ENCODE peak calls at places on chromosomes 4 and X, in eight cellular contexts. J is AG10803; N is mammary epithelial cell; C is AG09309; I is CD8-positive, alpha-beta memory T cell; V is upper lobe of right lung; Z is BE2C; K is CD8-positive, alpha-beta T cell. U is an unnamed sample.
A peak's percentile ranks its signal among the peaks of the same experiment; 100 is the strongest.

GRCh38 chr4:12041828-12042227 is 613.1 kb upstream of the HS3ST1 start:
- DNase-seq in Z (no peak), V (no peak), C (no peak), K (no peak), I (no peak), J (no peak), N (peak; percentile 1), U (no peak)

GRCh38 chrX:131213400-131213799 is 75.7 kb downstream of the IGSF1 start:
- DNase-seq in V (no peak), C (no peak), N (no peak), Z (no peak), K (no peak), I (no peak), J (no peak), U (no peak)

GRCh38 chr4:110270492-110271197 is 72.2 kb upstream of the ELOVL6 start:
- DNase-seq in N (peak; percentile 29), Z (no peak), I (no peak), C (peak; percentile 41), V (no peak), K (no peak), J (peak; percentile 77), U (peak; percentile 74)

GRCh38 chrX:10884246-10884645 is 226.9 kb upstream of the HCCS start:
- DNase-seq in C (peak; percentile 43), N (no peak), V (no peak), K (no peak), Z (no peak), J (peak; percentile 79), I (no peak), U (peak; percentile 66)

GRCh38 chr4:87025023-87025613 is 90.3 kb downstream of the AFF1 start:
- DNase-seq in J (no peak), Z (no peak), C (no peak), V (no peak), N (no peak), I (no peak), K (no peak), U (no peak)

GRCh38 chr4:3235030-3235345 is 14.0 kb upstream of the MSANTD1 start:
- DNase-seq in N (no peak), Z (no peak), C (no peak), K (no peak), J (no peak), V (no peak), I (no peak), U (no peak)

GRCh38 chr4:169612869-169613859 is 781 bp upstream of the NEK1 start:
- DNase-seq in K (peak; percentile 54), J (peak; percentile 70), Z (peak; percentile 77), V (peak; percentile 80), N (peak; percentile 71), C (peak; percentile 45), I (peak; percentile 54), U (peak; percentile 88)

GRCh38 chr4:153115322-153116100 is 88.7 kb upstream of the TRIM2 start:
- DNase-seq in V (no peak), C (peak; percentile 46), I (peak; percentile 42), N (peak; percentile 82), Z (no peak), K (peak; percentile 41), J (peak; percentile 77), U (peak; percentile 77)

GRCh38 chr4:89914609-89915008 is 20.0 kb downstream of the MMRN1 start:
- DNase-seq in V (no peak), K (no peak), N (no peak), C (no peak), J (no peak), I (no peak), Z (no peak), U (no peak)

GRCh38 chr4:23851455-23851854 is 38.4 kb downstream of the PPARGC1A start:
- DNase-seq in I (no peak), Z (no peak), V (no peak), K (no peak), J (no peak), C (no peak), N (no peak), U (no peak)

GRCh38 chr4:123877561-123877960 is 481.0 kb downstream of the SPRY1 start:
- DNase-seq in J (no peak), C (no peak), V (no peak), K (no peak), Z (no peak), N (no peak), I (no peak), U (peak; percentile 82)

GRCh38 chr4:25857403-25857802 is 5.4 kb downstream of the SEL1L3 start:
- DNase-seq in K (no peak), I (no peak), Z (no peak), C (no peak), J (no peak), V (no peak), N (no peak), U (peak; percentile 24)

GRCh38 chrX:138711399-138712347 is at the start of gene FGF13:
- DNase-seq in J (no peak), N (no peak), I (no peak), C (no peak), K (no peak), Z (peak; percentile 8), V (peak; percentile 49), U (no peak)

GRCh38 chr4:1628892-1629703 is 55.0 kb downstream of the FAM53A start:
- DNase-seq in V (peak; percentile 84), J (peak; percentile 12), Z (peak; percentile 79), C (no peak), N (peak; percentile 17), I (peak; percentile 58), K (peak; percentile 53), U (peak; percentile 58)

GRCh38 chr4:153242848-153243324 is 38.6 kb downstream of the TRIM2 start:
- DNase-seq in Z (no peak), J (no peak), C (no peak), N (no peak), I (no peak), V (no peak), K (no peak), U (no peak)

GRCh38 chrX:52380993-52381392 is 12.2 kb downstream of the XAGE2 start:
- DNase-seq in V (no peak), I (no peak), N (no peak), Z (no peak), K (no peak), C (no peak), J (no peak), U (no peak)

GRCh38 chrX:112636951-112637541 is 42.7 kb downstream of the LHFPL1 start:
- DNase-seq in K (no peak), V (no peak), J (peak; percentile 95), I (no peak), N (no peak), C (peak; percentile 65), Z (no peak), U (peak; percentile 14)

GRCh38 chr4:6269400-6269650 is 325 bp upstream of the WFS1 start:
- DNase-seq in N (no peak), J (no peak), I (no peak), Z (no peak), K (no peak), V (no peak), C (no peak), U (no peak)

GRCh38 chrX:14832151-14832550 is 40.7 kb downstream of the FANCB start:
- DNase-seq in V (no peak), J (peak; percentile 54), N (no peak), I (no peak), C (no peak), Z (no peak), K (no peak), U (peak; percentile 42)

DNA sequence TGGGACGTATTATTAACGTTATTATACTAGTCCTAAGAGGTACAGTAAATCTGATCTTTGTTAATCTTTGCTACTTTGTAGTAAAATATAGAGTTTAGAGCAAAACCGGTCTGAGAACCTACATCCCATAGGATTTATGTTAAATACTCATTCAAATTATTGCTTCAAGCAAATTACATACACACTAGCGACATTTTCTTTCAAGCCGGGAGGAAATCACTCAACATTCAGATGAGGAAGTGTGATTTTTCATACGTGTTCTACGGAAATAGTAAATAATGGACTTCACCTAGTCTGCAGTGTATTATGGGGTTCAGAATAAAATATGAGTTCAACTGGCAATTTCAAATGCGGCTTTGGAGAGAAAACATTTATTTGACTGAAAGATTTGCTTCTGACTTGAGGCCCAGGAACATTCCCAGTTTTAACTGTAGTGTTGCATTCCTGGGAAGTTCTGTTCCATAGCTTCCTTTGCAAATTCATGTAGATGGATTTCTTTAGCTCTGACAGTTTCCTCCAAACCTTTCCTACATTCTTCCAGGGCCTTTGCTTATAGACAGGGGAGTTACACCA is 5.2 kb upstream of the HAND2 start:
- DNase-seq in N (no peak), J (no peak), K (no peak), I (no peak), C (no peak), Z (no peak), V (no peak), U (no peak)
- H3K4me3 ChIP-seq in N (no peak overlapping the region), J (no peak overlapping the region), K (no peak overlapping the region), I (no peak overlapping the region), C (no peak overlapping the region), Z (peak overlapping the region; percentile 99), V (no peak overlapping the region), U (no peak overlapping the region)

GRCh38 chr4:172708184-172708583 is 460.4 kb upstream of the GALNT7 start:
- DNase-seq in J (no peak), V (no peak), I (no peak), K (no peak), C (no peak), N (no peak), Z (no peak), U (no peak)
- H3K4me3 ChIP-seq in J (no peak overlapping the region), V (no peak overlapping the region), I (no peak overlapping the region), K (no peak overlapping the region), C (no peak overlapping the region), N (no peak overlapping the region), Z (no peak overlapping the region), U (no peak overlapping the region)

GRCh38 chrX:65034292-65034640 is 58.0 kb upstream of the ZC4H2 start:
- DNase-seq in K (no peak), Z (no peak), C (no peak), N (no peak), I (no peak), J (no peak), V (no peak), U (no peak)
- H3K4me3 ChIP-seq in K (peak overlapping the region; percentile 64), Z (peak overlapping the region; percentile 66), C (peak overlapping the region; percentile 66), N (peak overlapping the region; percentile 56), I (peak overlapping the region; percentile 77), J (peak overlapping the region; percentile 68), V (peak overlapping the region; percentile 55), U (peak overlapping the region; percentile 36)

DNA sequence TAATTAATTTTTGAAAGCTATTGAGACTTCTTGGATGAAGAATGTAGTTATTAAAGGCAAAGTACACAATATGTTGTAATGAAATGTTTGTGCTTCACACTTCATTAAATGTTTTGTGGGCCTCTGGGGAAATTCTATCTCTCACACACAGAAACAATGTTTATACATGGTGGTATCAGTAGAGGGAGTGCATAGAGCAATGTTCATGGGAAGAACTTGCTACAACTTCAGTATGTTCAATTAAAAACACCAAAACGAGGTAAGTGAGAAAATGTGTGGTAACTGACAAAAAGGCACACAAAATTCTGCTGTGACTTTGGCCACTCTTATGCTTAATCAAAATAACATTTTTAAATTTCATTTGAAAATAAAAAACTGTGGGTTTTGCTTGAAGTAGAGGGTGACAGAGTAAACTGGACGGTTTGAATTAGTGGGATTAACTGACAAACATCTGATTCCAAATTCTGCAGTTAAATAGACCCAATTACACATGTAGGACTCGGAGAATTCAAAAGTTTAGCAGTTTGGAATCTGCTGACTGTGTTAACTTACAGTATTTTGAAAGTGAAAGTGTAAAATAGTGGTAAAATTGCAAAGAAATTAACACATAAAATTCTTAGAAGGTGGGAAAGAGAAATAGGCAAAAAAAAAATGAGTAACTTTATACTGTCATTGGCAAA is 111.4 kb upstream of the TTC29 start:
- DNase-seq in I (no peak), Z (no peak), K (no peak), J (peak; percentile 43), C (no peak), V (no peak), N (no peak), U (peak; percentile 68)
- H3K4me3 ChIP-seq in I (peak overlapping the region; percentile 30), Z (no peak overlapping the region), K (peak overlapping the region; percentile 43), J (peak overlapping the region; percentile 44), C (peak overlapping the region; percentile 29), V (peak overlapping the region; percentile 46), N (peak overlapping the region; percentile 30), U (peak overlapping the region; percentile 50)

U was measured in choroid plexus epithelial cell.